ENCODE peak calls at places on chromosomes 12 and 14, in six cellular contexts. A is fibroblast of lung, Q is heart right ventricle, M is GM23248, P is MM.1S, W is uterus. N is an unnamed sample.

GRCh38 chr12:21998295-21998694 is 47.7 kb upstream of the CMAS start:
- DNase-seq in A (no peak), Q (no peak), M (no peak), P (no peak), W (no peak), N (no peak)

GRCh38 chr14:34782031-34782430 is 67.6 kb upstream of the CFL2 start:
- DNase-seq in A (no peak), Q (no peak), M (peak), P (no peak), W (no peak), N (no peak)

GRCh38 chr14:30015471-30015870 is 87.8 kb upstream of the PRKD1 start:
- DNase-seq in A (peak), Q (no peak), M (peak), P (no peak), W (no peak), N (no peak)

GRCh38 chr12:109627633-109628032 is 54.0 kb downstream of the MVK start:
- DNase-seq in A (no peak), Q (no peak), M (no peak), P (no peak), W (no peak), N (no peak)

GRCh38 chr12:108247130-108247529 is 92.0 kb downstream of the CMKLR1 start:
- DNase-seq in A (no peak), Q (no peak), M (no peak), P (no peak), W (no peak), N (no peak)

GRCh38 chr12:12072064-12072760 is 1.5 kb downstream of the BCL2L14 start:
- DNase-seq in A (no peak), Q (no peak), M (no peak), P (no peak), W (no peak), N (peak)

GRCh38 chr12:77667101-77667500 is 163.6 kb upstream of the NAV3 start:
- DNase-seq in A (peak), Q (no peak), M (no peak), P (no peak), W (no peak), N (no peak)

GRCh38 chr12:114873656-114874055 is 189.7 kb upstream of the TBX3 start:
- DNase-seq in A (no peak), Q (no peak), M (no peak), P (no peak), W (no peak), N (no peak)

GRCh38 chr12:56749853-56750252 is 2.3 kb downstream of the PRIM1 start:
- DNase-seq in A (no peak), Q (no peak), M (no peak), P (no peak), W (no peak), N (no peak)

GRCh38 chr12:64039285-64039871 is 182.7 kb downstream of the KICS2 start:
- DNase-seq in A (peak), Q (no peak), M (peak), P (no peak), W (no peak), N (peak)

GRCh38 chr14:69519253-69519661 is 34.7 kb downstream of the PLEKHD1 start:
- DNase-seq in A (no peak), Q (no peak), M (no peak), P (no peak), W (peak), N (no peak)

GRCh38 chr14:54627325-54627717 is 60.4 kb downstream of the SAMD4A start:
- DNase-seq in A (peak), Q (no peak), M (no peak), P (no peak), W (no peak), N (no peak)

GRCh38 chr12:67451206-67451605 is 182.0 kb downstream of the CAND1 start:
- DNase-seq in A (no peak), Q (no peak), M (no peak), P (no peak), W (no peak), N (no peak)

GRCh38 chr14:58535084-58535483 is 102.7 kb upstream of the DACT1 start:
- DNase-seq in A (peak), Q (no peak), M (peak), P (no peak), W (no peak), N (no peak)

GRCh38 chr12:9649532-9649940 is 20.0 kb upstream of the CLEC2D start:
- DNase-seq in A (no peak), Q (no peak), M (no peak), P (peak), W (no peak), N (no peak)

GRCh38 chr14:80446356-80446755 is 235.1 kb upstream of the DIO2 start:
- DNase-seq in A (peak), Q (no peak), M (peak), P (no peak), W (no peak), N (no peak)

GRCh38 chr12:5864913-5865312 is 80.1 kb downstream of the ANO2 start:
- DNase-seq in A (no peak), Q (no peak), M (no peak), P (no peak), W (no peak), N (no peak)

GRCh38 chr12:15706010-15706676 is 83.0 kb downstream of the EPS8 start:
- DNase-seq in A (no peak), Q (no peak), M (no peak), P (no peak), W (no peak), N (peak)

GRCh38 chr12:41286426-41286825 is 98.3 kb downstream of the PDZRN4 start:
- DNase-seq in A (no peak), Q (no peak), M (no peak), P (no peak), W (no peak), N (no peak)

GRCh38 chr12:13241833-13242232 is 45.3 kb downstream of the EMP1 start:
- DNase-seq in A (no peak), Q (no peak), M (no peak), P (no peak), W (no peak), N (peak)

GRCh38 chr12:53748072-53748840 is 3.5 kb downstream of the CISTR start:
- DNase-seq in A (no peak), Q (no peak), M (no peak), P (no peak), W (no peak), N (no peak)

GRCh38 chr12:53750812-53751335 is 905 bp downstream of the CISTR start:
- DNase-seq in A (peak), Q (peak), M (peak), P (no peak), W (no peak), N (no peak)

GRCh38 chr12:53752192-53752601 is 418 bp upstream of the CISTR start:
- DNase-seq in A (no peak), Q (no peak), M (no peak), P (no peak), W (no peak), N (no peak)

GRCh38 chr12:53751336-53752191 is at the start of gene CISTR:
- DNase-seq in A (no peak), Q (peak), M (peak), P (peak), W (no peak), N (no peak)

GRCh38 chr12:53749986-53750811 is 1.6 kb downstream of the CISTR start:
- DNase-seq in A (no peak), Q (no peak), M (no peak), P (no peak), W (no peak), N (no peak)
- H3K4me3 ChIP-seq in A (no peak), Q (peak), M (no peak), P (no peak), W (no peak), N (peak)

GRCh38 chr12:47396902-47397663 is 308.7 kb downstream of the RPAP3 start:
- DNase-seq in A (no peak), Q (no peak), M (no peak), P (peak), W (no peak), N (no peak)
- H3K4me3 ChIP-seq in A (no peak), Q (no peak), M (no peak), P (peak), W (no peak), N (no peak)

GRCh38 chr12:112381421-112381897 is 772 bp downstream of the HECTD4 start:
- DNase-seq in A (no peak), Q (peak), M (peak), P (peak), W (no peak), N (peak)

GRCh38 chr12:112386726-112387125 is 4.5 kb upstream of the HECTD4 start:
- DNase-seq in A (no peak), Q (peak), M (peak), P (no peak), W (no peak), N (no peak)

GRCh38 chr12:112381898-112382796 is at the start of gene HECTD4:
- DNase-seq in A (peak), Q (peak), M (peak), P (peak), W (peak), N (peak)

GRCh38 chr12:112380663-112381420 is 1.4 kb downstream of the HECTD4 start:
- DNase-seq in A (peak), Q (peak), M (peak), P (no peak), W (no peak), N (no peak)

DNA sequence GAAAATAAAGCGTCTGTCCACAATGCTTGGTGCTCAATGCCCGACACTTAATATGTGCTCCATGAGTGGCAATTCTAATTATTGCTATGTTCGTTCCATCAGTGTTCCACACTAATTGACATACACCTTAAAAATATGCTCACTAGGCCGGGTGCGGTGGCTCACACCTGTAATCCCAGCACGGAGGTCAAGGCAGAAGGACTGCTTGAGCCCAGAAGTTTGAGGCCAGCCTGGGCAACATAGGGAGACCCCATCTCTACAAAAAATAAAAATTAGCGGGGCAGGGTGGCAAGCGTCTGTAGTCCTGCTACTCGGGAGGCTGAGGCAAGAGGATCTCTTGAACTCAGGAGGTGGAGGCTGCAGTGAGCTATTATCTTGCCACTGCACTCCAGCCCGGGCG is 635 bp upstream of the HECTD4 start:
- DNase-seq in A (no peak), Q (no peak), M (no peak), P (no peak), W (no peak), N (no peak)
- H3K4me3 ChIP-seq in A (no peak), Q (peak), M (peak), P (peak), W (peak), N (peak)

GRCh38 chr14:102139248-102140026 is at the start of gene WDR20:
- DNase-seq in A (peak), Q (peak), M (peak), P (peak), W (peak), N (peak)

GRCh38 chr14:102140027-102140749 is 491 bp downstream of the WDR20 start:
- DNase-seq in A (peak), Q (peak), M (peak), P (no peak), W (no peak), N (peak)

GRCh38 chr14:102138935-102139247 is 806 bp upstream of the WDR20 start:
- DNase-seq in A (no peak), Q (no peak), M (peak), P (no peak), W (no peak), N (no peak)

GRCh38 chr14:102140750-102141145 is 1.1 kb downstream of the WDR20 start:
- DNase-seq in A (no peak), Q (no peak), M (no peak), P (no peak), W (no peak), N (no peak)

GRCh38 chr14:102138535-102138934 is 1.2 kb upstream of the WDR20 start:
- DNase-seq in A (no peak), Q (no peak), M (no peak), P (no peak), W (no peak), N (no peak)
- H3K4me3 ChIP-seq in A (peak), Q (peak), M (peak), P (peak), W (peak), N (peak)

DNA sequence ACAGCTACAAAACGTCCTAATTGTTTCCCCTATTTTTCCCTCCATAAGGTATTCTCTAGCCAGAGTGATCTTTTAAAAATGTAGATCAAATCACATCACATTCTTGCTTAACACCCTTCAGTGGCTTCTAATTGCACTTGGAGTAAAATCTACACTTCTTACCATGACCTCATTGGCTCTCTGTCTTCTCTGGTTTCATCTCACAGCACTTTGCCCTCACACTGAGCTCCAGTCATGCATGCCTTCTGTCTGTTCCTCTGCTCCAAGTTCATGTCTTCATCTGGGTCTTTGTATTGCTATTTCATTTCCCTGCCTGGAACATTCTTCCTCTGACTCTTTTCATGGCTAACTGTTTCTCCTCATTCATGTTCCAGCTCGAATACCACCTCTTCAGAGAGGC is 220.4 kb upstream of the GARIN6 start:
- DNase-seq in A (no peak), Q (no peak), M (no peak), P (no peak), W (no peak), N (no peak)
- H3K4me3 ChIP-seq in A (no peak), Q (no peak), M (no peak), P (no peak), W (no peak), N (no peak)